ENCODE peak calls at places on chromosomes 11 and 22, in nine cellular contexts. S, I, F, K, J, Z, C, L and Y are unnamed samples.

GRCh38 chr11:96116341-96116740 is 192.4 kb upstream of the MTMR2 start:
- DNase-seq in S (no peak), J (no peak), K (no peak), Z (no peak), L (no peak), I (no peak), F (no peak), C (no peak), Y (no peak)

GRCh38 chr11:64353101-64353738 is 5.7 kb upstream of the RPS6KA4 start:
- DNase-seq in L (no peak), K (no peak), C (peak; percentile 77), I (no peak), Z (peak; percentile 45), J (no peak), S (no peak), F (no peak), Y (no peak)

GRCh38 chr11:116563028-116563712 is 209.6 kb downstream of the BUD13 start:
- DNase-seq in Z (no peak), K (no peak), I (no peak), F (peak; percentile 20), L (no peak), S (no peak), C (no peak), J (no peak), Y (peak; percentile 24)

GRCh38 chr22:46649176-46650077 is 29.2 kb downstream of the GRAMD4 start:
- DNase-seq in Z (no peak), S (no peak), C (peak; percentile 42), I (no peak), F (peak; percentile 63), L (peak; percentile 82), K (no peak), J (no peak), Y (peak; percentile 32)

GRCh38 chr11:58928082-58928574 is 11.2 kb upstream of the GLYATL1 start:
- DNase-seq in S (peak; percentile 9), J (no peak), F (no peak), K (no peak), C (no peak), Z (no peak), I (peak; percentile 14), L (no peak), Y (no peak)

GRCh38 chr22:31241936-31242335 is 29.8 kb downstream of the LIMK2 start:
- DNase-seq in Z (no peak), L (no peak), F (no peak), S (no peak), K (no peak), I (peak; percentile 46), C (no peak), J (no peak), Y (no peak)

GRCh38 chr11:106305458-106305857 is 228.0 kb downstream of the AASDHPPT start:
- DNase-seq in I (no peak), J (no peak), K (no peak), C (no peak), L (no peak), F (no peak), S (peak; percentile 44), Z (no peak), Y (no peak)

GRCh38 chr11:121692236-121692635 is 239.5 kb upstream of the SORL1-AS1 start:
- DNase-seq in J (no peak), Z (no peak), I (no peak), F (no peak), S (no peak), K (no peak), L (no peak), C (no peak), Y (no peak)

GRCh38 chr11:46850829-46851380 is 4.8 kb upstream of the CKAP5 start:
- DNase-seq in S (peak; percentile 74), Z (no peak), L (no peak), I (no peak), J (peak; percentile 45), C (no peak), K (no peak), F (no peak), Y (no peak)